ENCODE peak calls at places on chromosomes 11 and 22, in eight cellular contexts. I is endothelial cell of umbilical vein, D is sigmoid colon, N is SK-N-SH, M is H1, T is HCT116, G is HepG2, X is transverse colon. W is an unnamed sample.

GRCh38 chr11:83956119-83956697 is 670.0 kb upstream of the CCDC90B start:
- DNase-seq in I (no peak), T (no peak), D (no peak), N (no peak), M (no peak), X (no peak), G (no peak), W (no peak)

GRCh38 chr11:43784301-43784700 is 96.3 kb upstream of the ALKBH3 start:
- DNase-seq in N (no peak), G (no peak), X (no peak), I (no peak), T (no peak), M (no peak), D (no peak), W (no peak)

GRCh38 chr11:34721646-34722045 is 100.8 kb downstream of the EHF start:
- DNase-seq in G (no peak), X (no peak), I (no peak), D (no peak), T (no peak), M (no peak), N (no peak), W (no peak)

GRCh38 chr22:21585389-21585788 is 17.9 kb downstream of the UBE2L3 start:
- DNase-seq in N (no peak), X (no peak), D (no peak), I (no peak), M (no peak), T (no peak), G (no peak), W (no peak)

GRCh38 chr11:87359401-87359800 is 321.7 kb downstream of the TMEM135 start:
- DNase-seq in I (no peak), N (no peak), T (no peak), M (no peak), D (no peak), X (peak; percentile 45), G (no peak), W (no peak)

GRCh38 chr11:12008790-12009616 is 577 bp upstream of the DKK3 start:
- DNase-seq in G (no peak), N (peak; percentile 99), T (no peak), I (peak; percentile 69), M (peak; percentile 88), X (peak; percentile 14), D (peak; percentile 76), W (no peak)

GRCh38 chr11:77046060-77046501 is 11.9 kb downstream of the B3GNT6 start:
- DNase-seq in M (peak; percentile 92), I (peak; percentile 21), T (peak; percentile 37), N (peak; percentile 92), D (peak; percentile 66), X (peak; percentile 74), G (no peak), W (no peak)

GRCh38 chr22:40898850-40899357 is 37.0 kb upstream of the DNAJB7 start:
- DNase-seq in D (no peak), N (peak; percentile 23), X (no peak), I (peak; percentile 55), G (peak; percentile 62), M (no peak), T (peak; percentile 23), W (no peak)

GRCh38 chr11:62146476-62147200 is 22.8 kb downstream of the INCENP start:
- DNase-seq in M (no peak), N (peak; percentile 5), I (no peak), T (no peak), X (no peak), D (no peak), G (no peak), W (no peak)

GRCh38 chr11:103737791-103738190 is 298.6 kb upstream of the DDI1 start:
- DNase-seq in G (no peak), M (no peak), T (no peak), I (no peak), D (no peak), X (no peak), N (no peak), W (no peak)

GRCh38 chr11:94145431-94145830 is 16.8 kb downstream of the PANX1 start:
- DNase-seq in I (no peak), D (no peak), T (no peak), G (no peak), X (no peak), M (no peak), N (no peak), W (no peak)

GRCh38 chr11:134516529-134516928 is 104.5 kb upstream of the B3GAT1 start:
- DNase-seq in M (no peak), X (peak; percentile 9), I (no peak), G (no peak), T (no peak), D (peak; percentile 40), N (peak; percentile 52), W (no peak)

GRCh38 chr11:19918302-19919049 is 205.8 kb downstream of the NAV2 start:
- DNase-seq in D (no peak), I (no peak), N (no peak), X (no peak), M (no peak), G (no peak), T (no peak), W (no peak)

GRCh38 chr11:19917069-19917468 is 204.4 kb downstream of the NAV2 start:
- DNase-seq in M (no peak), I (no peak), G (no peak), N (no peak), T (no peak), D (no peak), X (no peak), W (no peak)

GRCh38 chr11:19920982-19921381 is 208.3 kb downstream of the NAV2 start:
- DNase-seq in X (no peak), G (no peak), N (no peak), T (no peak), D (no peak), M (no peak), I (no peak), W (no peak)

GRCh38 chr11:19921976-19922688 is 209.5 kb downstream of the NAV2 start:
- DNase-seq in G (no peak), I (no peak), M (no peak), N (no peak), X (no peak), D (no peak), T (no peak), W (no peak)

DNA sequence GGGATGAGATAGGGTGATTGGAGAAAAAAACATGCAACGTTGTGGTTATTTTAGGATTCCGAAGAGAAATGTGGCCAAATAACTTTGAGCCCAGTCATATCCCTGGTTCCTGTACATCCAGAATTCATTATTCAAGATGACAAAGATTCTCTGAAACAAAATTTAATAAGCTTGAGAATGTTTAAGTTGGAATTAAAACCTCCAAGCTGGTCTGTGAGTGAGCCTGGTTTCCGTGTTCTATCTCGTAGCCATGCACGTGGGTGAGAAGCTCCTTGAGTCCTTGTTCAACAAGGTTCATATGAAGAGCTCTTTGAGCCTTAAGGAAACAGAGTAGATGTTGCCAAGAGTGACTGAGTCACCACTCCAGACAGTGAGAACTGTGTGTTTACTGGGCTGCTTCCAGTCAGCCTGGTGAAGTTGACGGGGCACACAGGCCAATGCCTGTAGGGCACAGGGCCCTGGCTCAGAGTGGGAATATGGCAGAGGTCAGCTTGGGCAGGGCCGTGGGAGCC is 206.5 kb downstream of the NAV2 start:
- DNase-seq in T (no peak), I (peak; percentile 95), M (no peak), G (no peak), X (peak; percentile 20), D (peak; percentile 85), N (no peak), W (peak; percentile 82)
- TF ChIP-seq POLR2AphosphoS5 in T (no peak), I (peak; percentile 52), M (no peak), G (no peak), X (peak; percentile 35), D (peak; percentile 50), N (peak; percentile 86), W (no peak)

GRCh38 chr22:42114721-42115120 is 15.9 kb downstream of the CYP2D6 start:
- DNase-seq in I (peak; percentile 41), M (peak; percentile 80), G (peak; percentile 54), X (no peak), N (no peak), T (peak; percentile 26), D (no peak), W (no peak)
- TF ChIP-seq CTCF in I (peak; percentile 32), M (peak; percentile 61), G (peak; percentile 62), X (no peak), N (no peak), T (peak; percentile 57), D (no peak), W (peak; percentile 17)

DNA sequence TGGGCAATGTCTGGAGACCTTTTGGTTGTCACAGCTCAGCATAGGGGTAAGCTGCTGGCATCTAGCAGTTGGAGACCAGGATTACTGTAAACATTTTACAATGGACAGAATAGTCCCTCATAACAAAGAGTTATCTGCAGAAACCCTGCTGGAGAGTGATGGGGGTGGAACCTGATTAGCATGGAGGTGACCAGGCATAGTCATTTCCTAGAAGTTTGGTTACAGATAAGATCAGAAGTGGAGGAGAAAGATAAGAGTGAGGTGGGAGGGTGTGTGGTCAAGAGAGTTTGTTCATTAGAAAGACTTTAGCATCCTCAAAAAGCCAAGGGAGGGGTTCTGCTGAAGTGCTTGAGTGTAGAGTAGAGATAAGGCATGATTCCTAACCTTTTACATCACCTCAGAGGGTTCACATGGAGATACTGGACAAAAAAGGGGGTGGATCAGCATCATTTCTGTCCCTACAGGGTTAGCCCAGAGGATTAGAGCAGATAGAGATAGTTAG is 38.8 kb downstream of the PRDM11 start:
- DNase-seq in T (no peak), D (no peak), G (no peak), X (no peak), N (no peak), M (no peak), I (no peak), W (no peak)
- H3K27ac ChIP-seq in T (no peak overlapping the region), D (no peak overlapping the region), G (no peak overlapping the region), X (no peak overlapping the region), N (no peak overlapping the region), M (no peak overlapping the region), I (no peak overlapping the region), W (no peak overlapping the region)

GRCh38 chr11:120316880-120317688 is 8.0 kb upstream of the TLCD5 start:
- DNase-seq in N (no peak), I (no peak), D (peak; percentile 78), X (peak; percentile 90), G (no peak), M (no peak), T (no peak), W (no peak)
- TF ChIP-seq POLR2AphosphoS5 in N (no peak), I (no peak), D (no peak), X (peak; percentile 42), G (no peak), M (no peak), T (peak; percentile 54), W (no peak)

W was measured in Panc1.